ENCODE peak calls at places on chromosomes 12 and 14, in four cellular contexts. T, N, Z and R are unnamed samples.

GRCh38 chr14:63727231-63727735 is 582 bp downstream of the SGPP1 start:
- DNase-seq in N (peak), Z (peak), T (no peak), R (peak)

GRCh38 chr12:91805031-91805430 is 340.6 kb downstream of the BTG1 start:
- DNase-seq in Z (no peak), T (no peak), N (no peak), R (no peak)

GRCh38 chr12:80711866-80712265 is 4.4 kb downstream of the MYF6 start:
- DNase-seq in Z (no peak), N (no peak), T (no peak), R (no peak)

GRCh38 chr14:104598461-104599273 is 5.9 kb downstream of the TMEM179 start:
- DNase-seq in T (no peak), Z (no peak), N (peak), R (no peak)

GRCh38 chr12:91984571-91984970 is 161.1 kb downstream of the BTG1 start:
- DNase-seq in Z (no peak), N (no peak), T (no peak), R (peak)

GRCh38 chr14:36221097-36221496 is 44.6 kb upstream of the PTCSC3 start:
- DNase-seq in T (no peak), N (no peak), Z (no peak), R (no peak)

GRCh38 chr12:31317471-31318397 is 8.2 kb downstream of the SINHCAF start:
- DNase-seq in Z (no peak), T (no peak), N (no peak), R (peak)

GRCh38 chr12:40107098-40107802 is 1.4 kb upstream of the SLC2A13 start:
- DNase-seq in Z (peak), T (no peak), N (peak), R (peak)

GRCh38 chr12:114967187-114967586 is 283.2 kb upstream of the TBX3 start:
- DNase-seq in N (no peak), T (no peak), Z (no peak), R (peak)

GRCh38 chr12:754238-754816 is 1.9 kb downstream of the WNK1 start:
- DNase-seq in Z (no peak), T (no peak), N (no peak), R (no peak)

GRCh38 chr12:28583771-28584261 is 393.6 kb downstream of the CCDC91 start:
- DNase-seq in Z (peak), N (no peak), T (no peak), R (peak)
- TF ChIP-seq CTCF in Z (peak), N (no peak), T (peak), R (peak)

DNA sequence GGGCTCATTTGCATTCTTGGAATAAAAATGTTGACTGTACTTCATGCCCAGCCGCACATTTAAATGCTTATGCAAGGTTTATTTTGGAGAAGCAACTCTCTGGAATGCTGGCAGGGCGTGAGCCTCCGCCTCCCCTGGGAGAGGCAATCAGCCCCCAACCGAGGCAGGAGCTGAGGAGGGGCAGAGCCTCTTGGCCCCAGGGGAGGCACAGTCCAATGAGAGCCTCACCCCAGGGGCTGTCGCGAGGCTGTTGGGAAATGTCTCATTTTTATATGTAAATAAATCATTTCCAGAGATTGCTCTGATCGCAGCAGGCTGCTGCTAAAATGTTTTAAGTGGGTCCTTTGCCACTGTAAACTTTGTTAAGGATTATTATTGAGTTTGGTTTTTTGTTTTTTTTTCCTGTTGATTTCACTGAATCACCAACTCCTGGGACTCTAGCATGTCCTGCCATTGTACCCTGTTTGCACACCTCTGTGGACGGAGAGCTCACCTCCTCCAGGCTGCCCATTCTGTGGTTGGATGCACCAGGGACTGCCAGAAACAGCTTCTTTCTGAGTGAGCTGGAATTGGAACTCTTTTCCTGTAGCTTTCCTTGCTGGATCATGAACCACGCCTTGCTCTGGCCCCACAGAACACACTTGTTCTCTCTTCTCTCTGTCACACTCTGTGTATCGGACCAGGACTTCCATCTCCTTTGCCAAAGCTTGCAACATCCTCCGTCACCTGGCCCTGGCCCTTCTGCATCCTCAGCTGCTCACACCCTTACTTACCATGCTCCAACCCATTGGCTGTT is 46.9 kb upstream of the FAM181A start:
- DNase-seq in N (peak), Z (no peak), T (no peak), R (peak)
- H3K4me3 ChIP-seq in N (peak), Z (no peak), T (peak), R (peak)

GRCh38 chr14:92199763-92200162 is 78.0 kb downstream of the CPSF2 start:
- DNase-seq in Z (no peak), T (no peak), N (no peak), R (no peak)
- TF ChIP-seq CTCF in Z (peak), T (no peak), N (no peak), R (peak)

DNA sequence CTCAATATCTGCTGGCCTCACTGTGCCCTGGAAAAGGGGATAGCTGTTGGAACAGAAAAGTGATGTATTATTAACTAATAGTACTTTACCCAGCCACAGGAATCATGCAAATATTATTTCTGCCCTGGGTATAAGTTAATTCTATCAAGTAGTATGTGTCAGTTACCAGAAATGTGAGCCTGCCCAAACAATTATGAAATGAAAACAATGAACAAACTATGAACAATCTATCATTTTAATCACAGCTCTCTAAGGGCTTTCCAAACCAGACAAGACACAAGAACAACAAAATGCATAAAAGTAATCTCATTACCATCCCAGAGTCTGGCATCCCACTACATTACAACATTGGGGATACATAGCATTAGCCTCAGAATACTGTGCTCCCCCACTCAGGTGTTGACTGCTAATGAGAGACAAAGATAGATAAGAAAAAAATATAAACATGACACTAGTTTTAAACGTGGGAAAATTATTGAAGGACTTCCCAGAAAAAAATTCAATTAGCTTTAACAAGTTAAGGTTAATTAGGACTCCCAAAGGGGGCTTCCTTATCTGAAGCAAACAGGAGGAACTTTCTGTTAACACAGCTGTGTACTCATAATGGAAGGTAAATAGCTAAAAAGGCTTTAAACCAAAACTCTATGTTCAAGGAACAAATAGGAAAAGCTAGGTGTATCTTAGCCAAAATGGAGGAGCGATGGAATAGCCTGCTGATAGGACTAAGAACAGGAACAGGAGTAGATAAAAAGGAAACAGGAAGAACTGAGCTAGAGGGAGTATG is 3.3 kb downstream of the DCAF5 start:
- DNase-seq in Z (no peak), N (no peak), T (no peak), R (peak)
- H3K4me3 ChIP-seq in Z (no peak), N (no peak), T (no peak), R (no peak)

GRCh38 chr14:100711117-100711462 is 15.6 kb upstream of the DLK1 start:
- DNase-seq in T (no peak), N (no peak), Z (no peak), R (no peak)

GRCh38 chr14:100710391-100711116 is 16.1 kb upstream of the DLK1 start:
- DNase-seq in Z (no peak), T (no peak), N (no peak), R (no peak)

GRCh38 chr14:100709956-100710284 is 16.8 kb upstream of the DLK1 start:
- DNase-seq in T (no peak), Z (no peak), N (no peak), R (no peak)

GRCh38 chr14:100708349-100709217 is 18.1 kb upstream of the DLK1 start:
- DNase-seq in Z (no peak), T (no peak), N (peak), R (no peak)

GRCh38 chr14:100709252-100709955 is 17.3 kb upstream of the DLK1 start:
- DNase-seq in Z (peak), N (no peak), T (no peak), R (no peak)
- TF ChIP-seq CTCF in Z (peak), N (peak), T (peak), R (no peak)

GRCh38 chr14:23470947-23471346 is 1.4 kb downstream of the NGDN start:
- DNase-seq in Z (no peak), N (no peak), T (no peak), R (no peak)
- H3K4me3 ChIP-seq in Z (no peak), N (no peak), T (no peak), R (no peak)

DNA sequence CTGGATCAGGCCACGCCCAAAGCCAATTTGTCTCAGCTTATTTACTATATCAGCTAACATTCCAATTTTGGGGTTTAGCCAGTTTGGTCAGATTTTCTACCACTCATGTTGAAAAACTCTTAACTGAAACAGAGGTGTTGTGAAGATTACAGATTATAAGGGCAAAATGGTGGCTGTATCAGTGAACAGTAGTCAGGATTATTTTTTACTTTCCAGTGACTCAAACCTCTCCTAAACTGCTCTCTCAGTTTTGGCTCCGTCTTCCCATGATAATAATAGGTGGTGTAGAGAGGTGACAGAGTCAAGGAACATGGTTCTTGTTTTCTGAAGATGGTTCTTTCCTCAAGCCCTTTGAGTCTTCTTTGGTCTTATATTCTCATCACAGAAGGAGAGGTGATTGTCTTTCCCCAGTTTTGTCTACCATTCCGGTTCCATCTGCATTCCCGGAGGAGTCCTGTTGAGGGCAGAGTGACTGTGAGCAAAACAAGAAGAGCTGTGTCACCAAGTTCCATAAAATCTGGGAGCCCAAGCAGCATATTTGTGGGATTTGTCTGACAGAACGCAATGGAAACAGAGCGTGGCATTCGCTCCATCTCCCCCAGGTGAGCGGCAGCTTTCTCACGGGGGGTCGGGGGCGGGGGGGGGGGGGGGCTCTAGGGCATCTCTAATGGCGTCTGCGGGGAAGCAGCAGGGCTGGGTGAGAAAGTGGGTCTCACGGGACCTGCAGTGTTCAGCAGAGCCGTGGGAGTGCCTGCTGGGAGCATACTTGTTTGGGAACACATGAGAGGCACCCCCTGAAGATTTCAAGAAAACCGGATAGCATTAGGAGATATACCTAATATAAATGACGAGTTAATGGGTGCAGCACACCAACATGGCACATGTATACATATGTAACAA is 59.1 kb downstream of the TBC1D30 start:
- DNase-seq in N (no peak), Z (no peak), T (no peak), R (no peak)
- TF ChIP-seq CTCF in N (no peak), Z (no peak), T (peak), R (no peak)

GRCh38 chr14:23091294-23092225 is 3.4 kb downstream of the ACIN1 start:
- DNase-seq in N (no peak), Z (no peak), T (no peak), R (no peak)

GRCh38 chr14:23093526-23093925 is 1.4 kb downstream of the ACIN1 start:
- DNase-seq in Z (no peak), T (no peak), N (no peak), R (no peak)

GRCh38 chr14:23093993-23094665 is 807 bp downstream of the ACIN1 start:
- DNase-seq in N (no peak), T (no peak), Z (no peak), R (no peak)

GRCh38 chr14:23094666-23095195 is at the start of gene ACIN1:
- DNase-seq in N (peak), T (no peak), Z (peak), R (peak)

DNA sequence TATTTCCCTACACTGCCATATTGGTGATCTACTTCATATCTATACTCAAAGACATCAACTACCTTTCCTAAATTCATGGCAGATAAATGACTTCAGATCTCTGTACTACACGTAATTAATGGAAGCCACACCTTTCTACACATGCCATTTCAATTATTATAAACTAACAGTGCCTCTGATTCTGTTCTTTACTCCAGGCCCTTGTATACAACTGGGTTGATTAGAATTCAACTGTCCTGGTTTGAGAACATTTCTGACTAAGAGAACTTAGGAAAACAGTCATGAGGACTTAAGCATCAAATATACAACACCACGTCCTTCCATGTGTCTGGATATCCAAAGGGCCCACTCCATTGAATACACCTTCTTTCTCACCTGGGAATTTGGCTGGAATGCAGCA is 1.8 kb downstream of the ACIN1 start:
- DNase-seq in Z (no peak), N (no peak), T (no peak), R (no peak)
- H3K4me3 ChIP-seq in Z (peak), N (peak), T (peak), R (peak)

DNA sequence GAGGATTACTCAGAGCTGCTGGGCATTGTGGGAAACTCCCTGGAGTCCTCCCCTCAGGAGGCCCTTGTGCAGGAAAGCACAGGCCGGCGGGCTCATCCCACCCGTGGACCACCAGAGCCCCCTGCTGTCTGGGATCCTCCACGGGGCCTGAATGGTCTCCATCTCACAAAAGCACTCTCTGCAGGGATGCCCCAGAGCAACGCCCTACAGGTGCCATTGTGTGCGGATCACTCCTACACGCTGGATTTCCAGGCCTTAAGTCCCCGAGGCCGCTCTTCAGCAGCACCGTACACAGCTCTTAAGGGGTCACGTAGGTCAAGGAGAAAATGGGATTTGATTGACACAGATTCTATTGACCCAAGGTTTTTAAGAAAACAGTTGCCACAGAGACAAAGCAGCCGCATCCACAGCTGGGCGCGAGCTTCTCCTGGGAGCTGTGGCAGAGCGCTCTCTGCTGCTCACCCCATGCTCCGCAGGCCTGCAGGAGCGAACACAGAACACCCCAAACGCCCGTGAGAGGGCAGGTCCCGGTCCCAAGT is 36.7 kb upstream of the RIMBP2 start:
- DNase-seq in T (no peak), N (no peak), Z (no peak), R (no peak)
- TF ChIP-seq CTCF in T (no peak), N (no peak), Z (no peak), R (no peak)